ENCODE peak calls at places on chromosome 10, in four cellular contexts. K is psoas muscle; L is CD4-positive, alpha-beta T cell; C is RWPE1. X is an unnamed sample.

GRCh38 chr10:60944159-60944909 is at the start of gene RHOBTB1:
- DNase-seq in K (peak; percentile 91), L (no peak), C (peak; percentile 42), X (peak; percentile 48)

GRCh38 chr10:47255033-47255813 is 44.8 kb upstream of the GDF10 start:
- DNase-seq in K (no peak), L (no peak), C (no peak), X (no peak)

GRCh38 chr10:3538291-3538849 is 246.6 kb downstream of the KLF6 start:
- DNase-seq in K (no peak), L (no peak), C (no peak), X (no peak)

GRCh38 chr10:110458583-110458920 is 39.2 kb upstream of the DUSP5 start:
- DNase-seq in K (no peak), L (no peak), C (no peak), X (no peak)

GRCh38 chr10:117373848-117374505 is 1.3 kb downstream of the PDZD8 start:
- DNase-seq in K (peak; percentile 77), L (peak; percentile 9), C (peak; percentile 45), X (no peak)

GRCh38 chr10:113666682-113667252 is 2.9 kb upstream of the NRAP start:
- DNase-seq in K (no peak), L (no peak), C (no peak), X (no peak)

GRCh38 chr10:79082035-79082373 is 13.2 kb downstream of the ZMIZ1 start:
- DNase-seq in K (no peak), L (no peak), C (no peak), X (no peak)

GRCh38 chr10:48456808-48457761 is 147.8 kb downstream of the ARHGAP22 start:
- DNase-seq in K (peak; percentile 46), L (no peak), C (no peak), X (no peak)

GRCh38 chr10:35659456-35659855 is 17.4 kb upstream of the FZD8 start:
- DNase-seq in K (no peak), L (no peak), C (no peak), X (no peak)

GRCh38 chr10:105473170-105473569 is 832.1 kb downstream of the SORCS3 start:
- DNase-seq in K (no peak), L (no peak), C (no peak), X (no peak)

GRCh38 chr10:1659221-1659791 is 78.0 kb downstream of the ADARB2 start:
- DNase-seq in K (no peak), L (no peak), C (no peak), X (no peak)

GRCh38 chr10:114694735-114695134 is 36.7 kb upstream of the ABLIM1 start:
- DNase-seq in K (no peak), L (peak; percentile 14), C (no peak), X (no peak)

DNA sequence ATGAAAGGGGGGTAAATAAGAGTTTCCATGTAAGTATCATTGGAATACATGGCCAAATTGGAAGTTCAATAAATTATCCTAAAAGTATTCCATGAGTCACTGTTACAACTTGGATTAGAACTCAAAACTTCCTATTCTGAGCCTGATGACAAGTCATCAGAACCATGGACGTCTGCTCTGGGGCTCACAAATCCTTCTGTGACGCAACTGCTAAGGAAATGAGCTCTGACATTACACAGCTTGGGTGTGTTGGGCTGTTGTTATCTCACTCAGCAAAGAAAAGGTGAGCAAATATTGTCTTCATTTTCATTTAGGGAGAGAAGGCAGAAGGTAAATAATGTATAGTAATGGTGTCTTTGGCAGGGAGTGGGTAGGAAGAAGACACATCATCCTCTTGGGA is 214.8 kb upstream of the ADO start:
- DNase-seq in K (no peak), L (no peak), C (no peak), X (no peak)
- TF ChIP-seq CTCF in K (no peak), L (no peak), C (no peak), X (no peak)

GRCh38 chr10:103923502-103923901 is 5.5 kb upstream of the STN1 start:
- DNase-seq in K (no peak), L (no peak), C (no peak), X (no peak)

GRCh38 chr10:103922659-103923058 is 4.7 kb upstream of the STN1 start:
- DNase-seq in K (no peak), L (no peak), C (no peak), X (no peak)

GRCh38 chr10:103919648-103920025 is 1.7 kb upstream of the STN1 start:
- DNase-seq in K (no peak), L (no peak), C (no peak), X (no peak)

GRCh38 chr10:103921248-103921647 is 3.3 kb upstream of the STN1 start:
- DNase-seq in K (no peak), L (no peak), C (no peak), X (no peak)

DNA sequence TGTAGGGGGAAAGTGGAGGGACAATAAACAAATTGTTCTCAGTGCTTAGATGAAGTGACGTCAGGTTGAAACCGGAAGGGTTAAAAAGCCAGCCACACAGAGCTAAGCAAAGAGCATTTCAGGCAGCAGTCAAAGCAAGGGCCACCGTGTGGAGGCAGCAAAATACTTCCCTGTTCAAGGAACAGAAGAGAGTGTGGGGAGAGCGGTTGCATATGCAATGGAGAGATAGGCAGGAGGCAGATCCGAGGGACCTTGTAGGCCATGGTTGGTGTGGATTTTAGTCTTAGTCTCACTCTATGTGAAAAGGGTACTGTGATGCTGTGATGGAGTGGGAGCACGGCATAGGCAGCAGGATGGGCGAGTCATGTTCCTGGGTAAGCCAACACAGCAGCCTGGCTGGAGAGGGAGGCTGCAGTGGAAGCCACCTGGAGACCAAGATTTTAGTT is 3.8 kb upstream of the STN1 start:
- DNase-seq in K (no peak), L (no peak), C (no peak), X (no peak)
- TF ChIP-seq CTCF in K (no peak), L (no peak), C (no peak), X (no peak)

DNA sequence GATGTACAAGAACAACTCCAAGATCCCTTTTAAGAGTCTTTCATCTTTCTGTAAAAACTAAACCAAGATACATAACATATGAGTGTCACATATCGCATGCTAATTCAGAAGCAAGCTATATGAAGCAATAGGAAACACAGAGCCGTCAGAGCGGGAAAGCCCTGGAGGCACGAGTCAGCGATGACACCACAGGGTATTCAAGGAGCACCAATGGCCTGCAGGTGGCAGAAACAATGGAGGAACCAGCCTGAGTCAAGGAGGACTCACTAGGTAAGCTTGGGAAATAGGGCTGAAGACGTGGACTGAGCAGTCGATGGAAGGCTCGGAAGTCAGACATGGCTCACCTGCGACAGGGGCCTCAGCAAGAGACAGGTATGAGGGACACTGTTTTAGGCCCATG is 214.4 kb downstream of the FAM107B start:
- DNase-seq in K (no peak), L (no peak), C (peak; percentile 78), X (no peak)
- TF ChIP-seq CTCF in K (no peak), L (no peak), C (no peak), X (no peak)

DNA sequence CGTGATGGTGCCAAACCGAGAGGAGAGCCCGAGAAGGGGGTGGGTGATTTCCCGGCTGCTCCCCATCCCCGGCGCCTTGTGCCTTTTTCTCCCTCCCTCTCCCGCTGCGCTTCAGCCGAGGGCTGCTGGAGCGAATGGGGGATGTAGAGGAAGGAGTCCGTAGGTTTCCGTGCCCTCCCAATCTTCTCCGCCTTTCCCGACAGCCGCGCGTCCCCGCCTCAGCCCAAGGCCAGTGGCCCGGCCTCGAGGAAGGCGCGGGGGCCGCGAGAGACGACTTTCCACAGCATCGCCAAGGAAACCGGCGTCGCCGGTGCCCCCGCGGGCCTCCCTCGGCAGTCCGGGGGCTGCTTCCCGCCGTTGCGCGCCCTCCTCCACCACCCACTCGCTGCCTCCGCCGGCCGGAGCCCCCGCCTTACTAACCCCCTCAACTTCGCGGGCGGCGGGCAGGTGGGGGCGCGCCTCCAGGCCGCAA is 1.2 kb downstream of the EGR2 start:
- DNase-seq in K (no peak), L (no peak), C (no peak), X (no peak)
- TF ChIP-seq CTCF in K (no peak), L (no peak), C (no peak), X (no peak)

DNA sequence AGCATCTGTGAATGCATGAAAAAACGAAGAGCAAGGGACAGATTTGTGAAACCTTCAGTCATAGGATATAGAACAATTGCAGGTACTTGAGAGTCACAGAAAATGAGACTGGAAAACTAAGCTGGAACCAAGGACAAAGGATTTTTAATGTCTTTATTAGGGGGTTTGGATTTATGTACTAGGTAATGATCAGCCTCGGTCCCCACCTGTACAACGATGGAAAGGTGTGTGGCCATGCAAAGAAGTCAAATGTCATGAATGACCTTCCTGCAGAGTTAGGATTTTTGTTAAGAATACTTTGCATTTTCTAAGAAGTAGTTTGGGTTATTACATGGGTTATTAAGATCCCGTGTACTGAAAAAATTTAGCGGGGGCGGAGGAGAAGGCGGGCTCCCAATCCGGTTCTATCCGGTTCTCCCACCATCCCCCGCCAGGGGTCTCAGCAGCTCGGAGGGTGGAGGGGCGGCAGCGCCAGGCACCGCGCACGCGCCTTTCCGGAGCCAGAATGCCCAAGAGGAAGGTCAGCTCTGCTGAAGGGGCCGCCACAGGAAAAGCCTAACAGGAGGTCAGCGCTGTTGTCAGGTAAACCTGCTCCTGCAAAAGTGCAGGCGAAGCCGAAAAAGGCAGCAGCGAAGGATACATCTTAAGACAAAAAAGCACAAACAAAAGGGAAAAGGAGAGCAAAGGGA is 327.5 kb upstream of the PLXDC2 start:
- DNase-seq in K (peak; percentile 70), L (no peak), C (no peak), X (no peak)
- TF ChIP-seq CTCF in K (no peak), L (no peak), C (no peak), X (no peak)